ENCODE peak calls at places on chromosomes 2 and 18, in six cellular contexts. F, U, A, G, E and O are unnamed samples. For H3K4me1, the result is how much of the 10 kb centered on the place peaks cover.

GRCh38 chr2:119106301-119106897 is 52.2 kb downstream of the C1QL2 start:
- DNase-seq in F (peak), U (peak), A (no peak), G (peak), E (peak), O (no peak)

GRCh38 chr2:75221872-75222271 is 22.6 kb upstream of the TACR1 start:
- DNase-seq in F (no peak), U (no peak), A (no peak), G (peak), E (no peak), O (no peak)

GRCh38 chr2:233013027-233013461 is at the start of gene NGEF:
- DNase-seq in F (no peak), U (peak), A (no peak), G (no peak), E (no peak), O (peak)

GRCh38 chr2:241816431-241817121 is 7.6 kb downstream of the NEU4 start:
- DNase-seq in F (no peak), U (no peak), A (peak), G (no peak), E (no peak), O (no peak)

GRCh38 chr2:232310189-232310588 is 68.4 kb upstream of the ALPP start:
- DNase-seq in F (no peak), U (no peak), A (no peak), G (no peak), E (no peak), O (no peak)

GRCh38 chr18:76134631-76135030 is 360.4 kb downstream of the ZNF516 start:
- DNase-seq in F (no peak), U (no peak), A (no peak), G (peak), E (no peak), O (no peak)

GRCh38 chr2:62908145-62908544 is 142.5 kb upstream of the OTX1 start:
- DNase-seq in F (no peak), U (no peak), A (no peak), G (no peak), E (no peak), O (no peak)

GRCh38 chr2:111100087-111100764 is 20.5 kb upstream of the BCL2L11 start:
- DNase-seq in F (no peak), U (no peak), A (no peak), G (no peak), E (no peak), O (no peak)

GRCh38 chr18:13381907-13382682 is 163.5 kb downstream of the LDLRAD4 start:
- DNase-seq in F (peak), U (peak), A (peak), G (no peak), E (peak), O (no peak)

GRCh38 chr2:118902279-118903028 is 39.5 kb upstream of the MARCO start:
- DNase-seq in F (no peak), U (no peak), A (no peak), G (no peak), E (no peak), O (no peak)

GRCh38 chr2:147789720-147790119 is 55.1 kb upstream of the ACVR2A start:
- DNase-seq in F (no peak), U (no peak), A (no peak), G (peak), E (no peak), O (no peak)

GRCh38 chr18:9855686-9856085 is 30.1 kb upstream of the TXNDC2 start:
- DNase-seq in F (no peak), U (no peak), A (no peak), G (no peak), E (no peak), O (no peak)

GRCh38 chr2:163264376-163264775 is 425.8 kb upstream of the KCNH7 start:
- DNase-seq in F (no peak), U (no peak), A (no peak), G (peak), E (no peak), O (no peak)

GRCh38 chr2:106575955-106576354 is 88.8 kb downstream of the CD8B2 start:
- DNase-seq in F (no peak), U (no peak), A (no peak), G (no peak), E (peak), O (no peak)

GRCh38 chr2:66477125-66477842 is 42.4 kb downstream of the MEIS1 start:
- DNase-seq in F (no peak), U (no peak), A (no peak), G (no peak), E (no peak), O (no peak)

GRCh38 chr2:47811668-47812067 is 28.7 kb downstream of the MSH6 start:
- DNase-seq in F (no peak), U (no peak), A (no peak), G (no peak), E (no peak), O (no peak)

GRCh38 chr2:28717339-28717758 is 34.3 kb upstream of the PPP1CB start:
- DNase-seq in F (peak), U (peak), A (peak), G (peak), E (peak), O (peak)

GRCh38 chr18:48486762-48487161 is 52.1 kb upstream of the CTIF start:
- DNase-seq in F (no peak), U (peak), A (no peak), G (no peak), E (no peak), O (no peak)

GRCh38 chr18:24443870-24444269 is 16.6 kb upstream of the HRH4 start:
- DNase-seq in F (no peak), U (no peak), A (no peak), G (no peak), E (no peak), O (no peak)

GRCh38 chr2:58606799-58607198 is 365.7 kb upstream of the FANCL start:
- DNase-seq in F (no peak), U (no peak), A (no peak), G (no peak), E (no peak), O (no peak)

GRCh38 chr2:145591109-145591809 is 1071.3 kb upstream of the ZEB2 start:
- DNase-seq in F (no peak), U (no peak), A (no peak), G (peak), E (no peak), O (no peak)

GRCh38 chr2:59882822-59883221 is 670.6 kb downstream of the BCL11A start:
- DNase-seq in F (no peak), U (no peak), A (no peak), G (peak), E (no peak), O (no peak)

GRCh38 chr2:7083580-7084509 is 166.6 kb downstream of the RNF144A start:
- DNase-seq in F (no peak), U (peak), A (no peak), G (peak), E (no peak), O (no peak)

GRCh38 chr2:17646838-17647701 is 106.5 kb downstream of the SMC6 start:
- DNase-seq in F (no peak), U (no peak), A (no peak), G (no peak), E (no peak), O (no peak)

GRCh38 chr18:12884521-12885323 is 685 bp upstream of the PTPN2 start:
- DNase-seq in F (no peak), U (no peak), A (no peak), G (no peak), E (no peak), O (no peak)

GRCh38 chr2:206266130-206267125 is 8.0 kb upstream of the ZDBF2 start:
- DNase-seq in F (no peak), U (no peak), A (no peak), G (no peak), E (no peak), O (no peak)

DNA sequence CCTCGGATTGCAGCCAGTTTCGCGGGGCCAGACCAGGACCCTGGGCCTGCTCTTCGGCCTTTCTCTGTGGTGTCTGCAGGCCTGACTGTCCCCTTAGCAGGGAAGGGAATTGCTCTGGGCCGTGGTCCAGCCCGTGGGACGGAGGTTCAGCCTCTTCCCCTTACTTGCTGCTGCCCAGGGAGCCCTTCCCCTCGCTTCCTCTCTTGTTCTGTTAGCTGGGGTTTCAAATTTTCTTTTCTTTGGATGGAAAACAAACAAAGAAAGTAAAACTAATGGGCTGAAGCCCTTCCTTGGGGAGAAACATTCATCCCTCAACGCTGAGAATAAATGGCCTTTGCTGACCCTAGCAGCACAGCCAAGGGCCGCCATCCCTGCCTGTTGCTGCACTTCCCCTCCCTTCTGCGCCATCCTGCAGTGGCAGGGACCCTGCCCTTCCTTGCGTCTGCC is 52.4 kb downstream of the ASAP2 start:
- DNase-seq in F (no peak), U (no peak), A (no peak), G (no peak), E (peak), O (no peak)
- H3K4me1 ChIP-seq in F (under half), U (under half), A (half or more), G (under half), E (half or more), O (under half)

DNA sequence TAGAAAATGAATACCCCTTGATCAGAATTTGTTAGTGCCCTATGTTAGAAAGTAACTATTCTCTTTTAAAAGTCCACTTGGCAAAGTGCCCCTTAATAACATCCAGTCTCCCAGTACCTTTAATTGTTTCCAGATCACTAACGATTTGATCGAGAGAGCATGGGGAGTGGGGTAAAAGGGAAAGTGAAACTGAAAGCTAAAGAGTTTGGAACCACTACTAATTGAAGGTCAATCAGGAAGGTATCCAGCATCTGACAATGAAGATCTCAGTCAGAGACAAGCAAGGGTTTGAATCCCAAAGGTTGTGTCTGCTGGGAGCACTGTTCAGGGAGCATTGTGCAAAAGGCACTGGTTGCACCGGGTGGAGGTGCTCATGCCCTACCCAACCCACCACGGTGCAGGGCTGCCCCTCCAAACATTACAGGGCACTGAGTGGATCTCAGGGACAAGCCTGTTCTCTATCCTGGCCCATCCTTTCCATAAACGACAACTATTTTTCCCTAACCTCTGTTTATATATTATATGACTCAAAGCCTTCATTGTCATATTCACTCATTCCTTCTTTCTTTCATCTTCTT is 14.6 kb upstream of the RIT2 start:
- DNase-seq in F (no peak), U (no peak), A (no peak), G (peak), E (no peak), O (no peak)
- H3K4me3 ChIP-seq in F (peak), U (no peak), A (peak), G (no peak), E (no peak), O (peak)

GRCh38 chr2:227748079-227748478 is 2.4 kb downstream of the SCYGR8 start:
- DNase-seq in F (no peak), U (peak), A (no peak), G (no peak), E (no peak), O (peak)
- TF ChIP-seq CTCF in F (no peak), U (peak), A (no peak), G (peak), E (no peak), O (no peak)

DNA sequence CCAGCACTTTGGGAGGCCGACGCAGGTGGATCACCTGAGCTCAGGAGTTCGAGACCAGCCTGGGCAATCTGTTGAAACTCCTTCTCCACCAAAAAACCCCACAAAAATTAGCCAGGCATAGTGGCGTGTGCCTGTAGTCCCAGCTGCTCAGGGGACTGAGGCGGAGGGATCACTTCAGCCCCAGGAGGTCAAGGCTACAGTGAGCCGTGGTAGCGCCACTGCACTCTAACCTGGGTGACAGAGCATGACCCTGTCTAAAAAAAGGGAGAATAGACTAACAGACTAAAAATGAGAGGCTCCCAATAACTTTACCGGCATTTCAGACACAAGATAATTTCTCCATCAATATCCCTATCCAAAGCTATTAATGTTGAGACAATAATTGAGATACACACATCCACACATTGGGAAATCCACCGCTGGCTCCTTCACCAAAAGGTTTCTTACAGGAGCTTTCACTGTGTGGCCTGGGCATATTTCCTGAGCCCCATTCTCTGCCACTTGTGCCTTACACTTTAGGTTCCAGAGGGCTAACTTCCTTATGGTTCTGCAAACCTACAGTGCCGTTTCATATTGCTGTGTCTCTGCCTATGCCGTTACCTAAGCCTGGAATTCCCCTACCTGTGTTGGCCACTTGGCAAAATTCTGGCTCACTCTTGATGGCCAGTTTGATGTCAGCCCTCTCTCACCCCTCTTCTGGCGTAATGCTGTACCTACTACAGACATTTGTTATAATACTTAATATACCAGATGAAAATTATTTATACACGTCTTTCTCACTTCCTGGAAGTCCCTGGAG is 115.8 kb upstream of the ZFP36L2 start:
- DNase-seq in F (no peak), U (no peak), A (no peak), G (no peak), E (no peak), O (no peak)
- H3K4me1 ChIP-seq in F (under half), U (under half), A (under half), G (under half), E (half or more), O (under half)

DNA sequence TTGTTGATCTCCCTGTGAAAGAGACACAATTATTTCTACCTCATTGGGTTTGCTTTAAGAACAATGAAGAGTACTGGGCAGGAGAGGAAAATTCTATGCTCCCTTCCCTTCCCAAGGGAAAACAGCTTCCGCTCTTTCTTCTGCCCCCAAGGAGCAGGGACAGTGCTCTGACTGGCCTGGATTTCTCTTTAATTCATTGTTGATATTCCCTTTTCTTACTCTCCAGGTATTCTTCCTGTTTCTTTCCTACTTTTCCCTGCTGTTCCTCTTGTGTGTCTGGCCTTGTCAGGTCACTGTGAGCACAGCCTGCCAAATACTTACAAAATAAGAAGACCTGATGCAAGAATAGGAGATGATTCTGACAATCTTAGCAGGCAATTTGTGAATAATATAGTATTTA is 49.6 kb upstream of the SPAG16 start:
- DNase-seq in F (no peak), U (no peak), A (no peak), G (no peak), E (no peak), O (no peak)
- H3K4me3 ChIP-seq in F (no peak), U (no peak), A (no peak), G (no peak), E (no peak), O (no peak)

GRCh38 chr18:7174359-7175107 is 56.4 kb upstream of the LRRC30 start:
- DNase-seq in F (no peak), U (no peak), A (no peak), G (peak), E (no peak), O (peak)
- TF ChIP-seq CTCF in F (no peak), U (no peak), A (no peak), G (peak), E (no peak), O (no peak)

GRCh38 chr2:9983413-9984216 is 32.1 kb downstream of the GRHL1 start:
- DNase-seq in F (no peak), U (no peak), A (no peak), G (peak), E (no peak), O (no peak)

GRCh38 chr2:9981646-9982045 is 30.2 kb downstream of the GRHL1 start:
- DNase-seq in F (no peak), U (no peak), A (no peak), G (no peak), E (no peak), O (no peak)

GRCh38 chr2:9980520-9980919 is 29.0 kb downstream of the GRHL1 start:
- DNase-seq in F (no peak), U (no peak), A (no peak), G (no peak), E (no peak), O (no peak)

GRCh38 chr2:9982891-9983290 is 31.4 kb downstream of the GRHL1 start:
- DNase-seq in F (no peak), U (no peak), A (no peak), G (no peak), E (no peak), O (no peak)

DNA sequence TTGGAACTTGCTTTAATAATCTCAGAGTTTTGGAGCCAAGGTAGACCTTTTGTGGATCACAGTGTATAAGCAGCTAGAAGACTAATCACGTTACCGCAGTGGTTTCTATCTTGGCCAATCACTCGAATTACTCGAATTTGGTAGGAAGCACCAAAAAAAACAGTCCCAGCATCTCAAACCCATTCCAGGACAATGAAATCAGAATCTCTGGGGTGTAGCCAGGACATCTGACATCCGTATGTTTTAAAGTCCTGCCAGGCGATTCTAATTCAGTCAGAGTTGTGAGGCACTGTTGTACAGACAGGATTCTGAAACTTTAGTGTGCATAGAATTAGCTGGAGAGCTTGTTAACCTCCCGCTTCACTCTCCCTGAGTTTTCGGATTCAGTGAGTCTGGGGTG is 30.8 kb downstream of the GRHL1 start:
- DNase-seq in F (no peak), U (no peak), A (no peak), G (no peak), E (no peak), O (no peak)
- H3K4me1 ChIP-seq in F (under half), U (under half), A (under half), G (under half), E (under half), O (under half)

DNA sequence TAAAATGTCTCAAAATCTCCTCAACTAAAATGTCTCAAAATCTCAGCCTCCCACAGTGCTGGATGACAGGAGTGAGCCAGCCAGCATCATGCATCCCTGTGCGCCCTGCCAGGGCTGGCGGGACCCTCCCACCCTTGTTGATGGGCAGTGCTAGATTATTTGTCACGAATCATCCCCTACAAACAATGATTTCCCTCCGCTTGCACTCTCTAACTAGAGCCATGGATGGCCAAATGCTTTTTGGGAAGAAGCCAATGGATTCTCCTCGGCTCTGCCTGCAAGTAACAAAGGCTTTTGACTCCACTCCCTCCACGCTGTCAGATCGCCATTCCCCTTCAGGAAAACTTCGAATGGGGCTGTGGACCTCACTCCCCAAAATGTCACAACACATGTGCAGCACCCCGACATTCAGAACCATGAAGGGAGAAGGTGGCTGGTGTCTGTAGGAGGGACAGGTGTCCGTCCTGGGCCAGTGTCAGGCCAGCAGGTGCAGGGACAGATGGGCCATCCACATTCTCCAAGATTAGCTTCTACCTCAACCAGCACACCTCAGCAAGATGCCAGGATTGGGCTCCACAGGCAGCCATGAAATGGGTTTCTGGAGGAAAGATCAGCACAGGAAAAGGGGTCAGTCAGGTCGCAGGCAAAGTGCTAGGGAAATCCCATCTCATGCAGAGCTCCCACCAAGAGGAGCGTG is 11.5 kb downstream of the AMER3 start:
- DNase-seq in F (no peak), U (no peak), A (no peak), G (no peak), E (no peak), O (peak)
- H3K4me3 ChIP-seq in F (no peak), U (no peak), A (no peak), G (no peak), E (no peak), O (no peak)